ENCODE peak calls at places on chromosomes 6 and 20, in eight cellular contexts. Y is brain microvascular endothelial cell, J is astrocyte, N is breast epithelium, T is GM10248, D is nephron progenitor cell, O is foreskin fibroblast, V is mesothelial cell of epicardium. B is an unnamed sample.

GRCh38 chr20:46056027-46056833 is 27.2 kb downstream of the SLC12A5 start:
- DNase-seq in Y (no peak), T (no peak), D (no peak), J (no peak), N (no peak), V (no peak), O (no peak), B (no peak)

GRCh38 chr6:137405806-137406205 is 88.4 kb downstream of the OLIG3 start:
- DNase-seq in V (no peak), T (no peak), O (no peak), D (no peak), Y (no peak), N (no peak), J (no peak), B (no peak)

GRCh38 chr20:56820984-56821383 is 191.9 kb downstream of the TFAP2C start:
- DNase-seq in V (no peak), N (no peak), T (no peak), Y (no peak), J (no peak), O (no peak), D (no peak), B (no peak)

GRCh38 chr6:80148220-80148619 is 41.7 kb downstream of the BCKDHB start:
- DNase-seq in O (no peak), J (no peak), Y (no peak), N (no peak), D (no peak), V (no peak), T (no peak), B (no peak)

GRCh38 chr6:63964347-63964746 is 328.7 kb downstream of the PHF3 start:
- DNase-seq in D (no peak), V (no peak), O (no peak), Y (no peak), N (no peak), J (no peak), T (no peak), B (no peak)

GRCh38 chr6:111604259-111605099 is 1.2 kb downstream of the TRAF3IP2 start:
- DNase-seq in J (peak), T (no peak), Y (peak), N (no peak), D (no peak), O (peak), V (no peak), B (peak)

GRCh38 chr20:41145821-41146620 is 8.7 kb downstream of the PLCG1 start:
- DNase-seq in O (no peak), Y (no peak), T (no peak), J (no peak), N (no peak), D (no peak), V (no peak), B (no peak)

GRCh38 chr6:91659881-91660280 is 1073.0 kb upstream of the MAP3K7 start:
- DNase-seq in O (no peak), T (no peak), V (no peak), J (no peak), Y (no peak), D (no peak), N (no peak), B (no peak)

GRCh38 chr20:31497838-31498540 is 16.3 kb upstream of the HM13 start:
- DNase-seq in Y (peak), V (no peak), N (no peak), J (peak), D (no peak), O (peak), T (no peak), B (peak)

GRCh38 chr6:14736231-14736953 is 509.5 kb upstream of the JARID2 start:
- DNase-seq in V (no peak), T (no peak), O (no peak), N (no peak), Y (no peak), J (no peak), D (no peak), B (no peak)

GRCh38 chr6:110524305-110524704 is 47.9 kb upstream of the SLC22A16 start:
- DNase-seq in O (no peak), T (no peak), Y (no peak), J (no peak), D (no peak), N (no peak), V (no peak), B (no peak)

GRCh38 chr6:169220068-169220964 is 33.3 kb downstream of the THBS2 start:
- DNase-seq in V (no peak), D (no peak), N (no peak), O (no peak), T (no peak), J (no peak), Y (no peak), B (no peak)

GRCh38 chr20:4067600-4068261 is 52.4 kb upstream of the RNF24 start:
- DNase-seq in J (peak), N (no peak), O (peak), D (no peak), T (no peak), Y (peak), V (no peak), B (peak)

GRCh38 chr6:144377586-144377985 is 92.5 kb downstream of the UTRN start:
- DNase-seq in Y (peak), O (peak), T (no peak), J (peak), D (peak), V (no peak), N (no peak), B (peak)

DNA sequence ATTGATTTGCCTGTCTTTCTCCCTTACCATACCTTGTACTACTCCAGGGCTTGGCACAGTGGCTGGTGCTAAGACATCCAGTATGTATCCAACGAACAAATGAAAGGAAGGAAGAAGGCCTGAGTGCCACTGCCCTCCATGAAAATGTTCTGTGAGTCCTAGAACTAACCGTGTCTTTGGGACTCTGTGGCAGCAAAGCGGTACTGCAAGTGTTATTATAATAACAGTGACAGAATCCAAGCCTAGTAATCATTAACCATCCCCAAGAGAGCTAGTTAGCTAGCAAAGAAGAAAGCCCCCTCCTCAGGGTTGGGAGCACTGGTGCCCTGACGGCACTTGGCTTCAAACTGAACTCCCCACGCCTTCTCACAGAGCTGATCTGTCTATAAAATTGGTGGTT is 239.8 kb downstream of the PTPRT start:
- DNase-seq in N (no peak), J (no peak), Y (no peak), T (no peak), D (no peak), O (no peak), V (no peak), B (no peak)
- TF ChIP-seq CTCF in N (no peak), J (no peak), Y (no peak), T (no peak), D (no peak), O (no peak), V (no peak), B (no peak)

GRCh38 chr6:25169551-25170335 is 109.4 kb upstream of the CARMIL1 start:
- DNase-seq in T (no peak), N (no peak), V (no peak), Y (no peak), O (peak), D (no peak), J (peak), B (peak)
- TF ChIP-seq CTCF in T (no peak), N (no peak), V (no peak), Y (no peak), O (no peak), D (no peak), J (no peak), B (no peak)

GRCh38 chr20:44521484-44522481 is at the start of gene SERINC3:
- DNase-seq in N (peak), T (peak), Y (peak), V (peak), D (peak), J (peak), O (peak), B (peak)
- TF ChIP-seq CTCF in N (no peak), T (peak), Y (no peak), V (peak), D (no peak), J (peak), O (no peak), B (no peak)

GRCh38 chr6:18151801-18152200 is 3.1 kb downstream of the TPMT start:
- DNase-seq in V (no peak), T (no peak), J (no peak), Y (no peak), D (no peak), N (no peak), O (no peak), B (no peak)

GRCh38 chr6:18153311-18153703 is 1.6 kb downstream of the TPMT start:
- DNase-seq in O (no peak), D (no peak), J (no peak), N (no peak), V (no peak), Y (no peak), T (no peak), B (no peak)

GRCh38 chr6:18155864-18156396 is 708 bp downstream of the KDM1B start:
- DNase-seq in N (peak), O (peak), V (no peak), Y (peak), D (peak), T (peak), J (peak), B (peak)

GRCh38 chr6:18154507-18155272 is at the start of gene TPMT:
- DNase-seq in Y (peak), O (no peak), V (peak), J (no peak), D (peak), T (no peak), N (peak), B (no peak)

GRCh38 chr6:18155273-18155863 is at the start of gene KDM1B:
- DNase-seq in N (no peak), T (peak), Y (peak), D (no peak), V (no peak), J (peak), O (peak), B (peak)
- TF ChIP-seq CTCF in N (no peak), T (no peak), Y (no peak), D (no peak), V (no peak), J (no peak), O (no peak), B (no peak)

DNA sequence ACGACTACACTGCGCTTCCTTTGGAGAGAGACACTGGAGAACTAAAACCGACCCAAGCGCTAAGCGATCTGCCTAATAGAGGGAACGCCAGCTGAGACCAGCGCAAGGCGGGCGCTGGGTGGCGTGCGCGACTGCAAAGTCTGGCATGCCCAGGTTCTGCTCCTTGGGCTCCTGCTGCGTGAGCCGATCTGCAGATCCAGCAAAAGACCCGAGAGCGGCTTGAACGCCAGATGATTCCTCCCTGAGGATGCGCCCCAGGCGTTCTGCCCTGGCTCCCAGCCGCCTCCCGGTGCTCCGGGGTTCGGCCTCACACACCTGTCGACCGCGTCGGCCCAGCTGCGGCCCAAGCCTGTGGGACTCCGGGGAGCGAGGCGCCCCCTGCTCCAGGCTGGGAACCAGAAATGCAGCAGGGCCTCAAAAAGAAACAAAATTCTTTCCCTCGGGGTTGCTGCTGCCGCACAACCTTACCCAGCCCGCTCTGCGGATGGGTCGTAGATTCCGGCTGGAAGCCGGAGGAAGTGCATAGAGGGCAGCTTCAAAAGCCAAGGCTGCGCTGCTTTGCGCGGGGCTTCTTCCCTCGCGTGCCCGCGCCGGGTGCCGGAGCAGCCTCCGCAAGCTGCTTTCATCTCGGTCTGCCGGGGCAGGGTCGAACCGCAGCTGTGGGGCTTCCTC is 17.9 kb upstream of the PRDM13 start:
- DNase-seq in N (peak), V (no peak), J (peak), D (peak), T (peak), O (peak), Y (peak), B (peak)
- TF ChIP-seq CTCF in N (no peak), V (no peak), J (peak), D (peak), T (peak), O (peak), Y (peak), B (peak)

DNA sequence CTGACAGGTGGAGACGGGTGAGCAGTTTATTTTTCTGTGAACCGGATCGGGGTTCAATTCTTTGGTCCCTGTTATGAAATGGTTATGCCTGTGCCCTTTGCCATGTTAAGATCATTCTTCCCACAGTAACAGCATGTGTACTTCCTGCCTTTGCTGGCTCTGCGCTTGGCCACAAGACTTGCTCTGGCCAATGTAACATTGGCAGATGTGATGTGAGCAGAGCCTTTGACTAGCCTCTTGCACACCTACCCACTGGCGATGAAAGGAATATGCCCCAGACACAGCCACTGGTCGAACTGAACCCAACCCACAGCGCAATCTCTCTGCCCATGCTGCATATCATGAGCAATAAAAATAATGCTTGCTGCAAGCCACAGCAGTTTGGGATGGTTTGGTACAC is 31.9 kb downstream of the JAG1 start:
- DNase-seq in J (no peak), Y (no peak), N (no peak), D (no peak), T (no peak), V (no peak), O (no peak), B (no peak)
- TF ChIP-seq CTCF in J (no peak), Y (no peak), N (no peak), D (no peak), T (no peak), V (no peak), O (no peak), B (no peak)

B was measured in HFFc6.